ENCODE peak calls at places on chromosomes 11 and 22, in ten cellular contexts. W is fibroblast of the aortic adventitia; S is HepG2; V is fibroblast of mammary gland; U is dorsolateral prefrontal cortex; T is tibial artery; D is effector memory CD4-positive, alpha-beta T cell; G is cardiac fibroblast; R is fibroblast of villous mesenchyme; Y is BJ. M is an unnamed sample.
A peak's percentile ranks its signal among the peaks of the same experiment; 100 is the strongest.

GRCh38 chr11:86955674-86956522 is 703 bp upstream of the FZD4 start:
- DNase-seq in T (peak; percentile 91), V (peak; percentile 58), S (peak; percentile 88), Y (no peak), D (no peak), R (peak; percentile 88), U (peak; percentile 67), G (peak; percentile 87), W (peak; percentile 73), M (peak; percentile 73)

GRCh38 chr11:69101100-69101791 is 52.5 kb downstream of the TPCN2 start:
- DNase-seq in Y (no peak), V (peak; percentile 68), T (peak; percentile 64), R (peak; percentile 70), G (peak; percentile 86), D (peak; percentile 50), S (peak; percentile 37), W (peak; percentile 75), U (peak; percentile 58), M (peak; percentile 56)

GRCh38 chr11:104405277-104405676 is 241.3 kb upstream of the PDGFD start:
- DNase-seq in D (no peak), U (no peak), Y (no peak), S (no peak), G (no peak), T (no peak), V (no peak), R (no peak), W (no peak), M (no peak)

GRCh38 chr11:134612416-134613030 is 200.5 kb upstream of the B3GAT1 start:
- DNase-seq in W (no peak), Y (no peak), V (no peak), U (no peak), T (no peak), D (no peak), R (no peak), S (no peak), G (no peak), M (no peak)

GRCh38 chr11:64533501-64533900 is 57.5 kb upstream of the SLC22A12 start:
- DNase-seq in T (no peak), U (no peak), G (no peak), Y (no peak), V (no peak), R (no peak), D (no peak), S (no peak), W (no peak), M (no peak)

GRCh38 chr22:45398214-45398613 is 15.2 kb downstream of the SMC1B start:
- DNase-seq in W (no peak), S (no peak), U (no peak), V (no peak), T (no peak), G (no peak), Y (no peak), D (no peak), R (no peak), M (no peak)

GRCh38 chr11:94730153-94730552 is 38.0 kb upstream of the AMOTL1 start:
- DNase-seq in U (no peak), S (no peak), Y (no peak), D (no peak), R (no peak), G (no peak), V (no peak), T (no peak), W (no peak), M (no peak)

GRCh38 chr22:17774928-17775675 is 833 bp upstream of the BID start:
- DNase-seq in R (no peak), V (no peak), U (no peak), S (no peak), T (no peak), D (no peak), W (no peak), G (no peak), Y (no peak), M (no peak)

GRCh38 chr11:9596926-9597325 is 23.5 kb downstream of the WEE1 start:
- DNase-seq in U (no peak), T (no peak), D (no peak), G (no peak), W (no peak), V (no peak), R (no peak), S (no peak), Y (no peak), M (no peak)

GRCh38 chr22:32788884-32789624 is 12.5 kb upstream of the TIMP3 start:
- DNase-seq in V (no peak), R (peak; percentile 68), U (no peak), S (peak; percentile 74), D (no peak), W (peak; percentile 91), G (peak; percentile 79), T (no peak), Y (no peak), M (no peak)

GRCh38 chr11:85595285-85595884 is 31.8 kb downstream of the DLG2 start:
- DNase-seq in U (no peak), V (peak; percentile 68), Y (peak; percentile 11), D (no peak), R (peak; percentile 62), T (no peak), G (peak; percentile 71), W (peak; percentile 75), S (peak; percentile 38), M (no peak)

GRCh38 chr11:47961383-47961782 is 19.0 kb upstream of the PTPRJ start:
- DNase-seq in G (no peak), S (no peak), T (no peak), W (no peak), R (no peak), D (no peak), Y (no peak), V (no peak), U (no peak), M (no peak)

GRCh38 chr11:63670738-63671321 is 346 bp downstream of the ATL3 start:
- DNase-seq in T (peak; percentile 57), U (no peak), W (no peak), D (peak; percentile 9), V (no peak), G (peak; percentile 55), S (no peak), R (no peak), Y (no peak), M (peak; percentile 88)

GRCh38 chr11:4565371-4565770 is 16.2 kb upstream of the OR52I2 start:
- DNase-seq in R (no peak), T (no peak), V (no peak), U (no peak), W (no peak), G (no peak), Y (no peak), S (no peak), D (no peak), M (no peak)

GRCh38 chr11:97965849-97966646 is 1054.7 kb upstream of the CNTN5 start:
- DNase-seq in T (no peak), D (no peak), V (peak; percentile 86), Y (peak; percentile 69), W (peak; percentile 97), U (no peak), G (peak; percentile 96), S (no peak), R (peak; percentile 80), M (no peak)

GRCh38 chr11:45028921-45029680 is 78.4 kb upstream of the TP53I11 start:
- DNase-seq in D (no peak), U (no peak), G (no peak), T (no peak), S (no peak), W (no peak), Y (no peak), R (no peak), V (no peak), M (no peak)

GRCh38 chr22:21003782-21004181 is 1.9 kb upstream of the THAP7 start:
- DNase-seq in Y (no peak), S (no peak), G (no peak), W (no peak), R (no peak), V (no peak), T (no peak), D (no peak), U (no peak), M (no peak)

GRCh38 chr11:20669833-20670684 is 673 bp downstream of the NELL1 start:
- DNase-seq in W (no peak), U (peak; percentile 32), R (no peak), D (no peak), Y (no peak), S (no peak), V (no peak), T (no peak), G (no peak), M (no peak)

GRCh38 chr11:77202941-77203900 is 75.2 kb downstream of the MYO7A start:
- DNase-seq in U (no peak), R (no peak), V (no peak), T (no peak), Y (no peak), D (no peak), G (no peak), S (no peak), W (no peak), M (no peak)

GRCh38 chr11:114027941-114028340 is 31.6 kb upstream of the ZBTB16 start:
- DNase-seq in T (no peak), U (no peak), Y (no peak), D (no peak), S (no peak), R (no peak), W (no peak), V (peak; percentile 30), G (peak; percentile 37), M (no peak)

GRCh38 chr11:131987703-131988102 is 617.3 kb downstream of the NTM start:
- DNase-seq in R (no peak), D (no peak), U (no peak), G (no peak), T (no peak), W (no peak), Y (no peak), S (no peak), V (no peak), M (no peak)

GRCh38 chr11:2533642-2534115 is 88.9 kb downstream of the KCNQ1 start:
- DNase-seq in U (no peak), D (no peak), W (peak; percentile 89), S (peak; percentile 85), Y (peak; percentile 50), R (peak; percentile 91), G (peak; percentile 92), V (peak; percentile 80), T (peak; percentile 62), M (peak; percentile 56)
- H3K4me3 ChIP-seq in U (no peak overlapping the region), D (no peak overlapping the region), W (no peak overlapping the region), S (peak overlapping the region; percentile 29), Y (no peak overlapping the region), R (no peak overlapping the region), G (no peak overlapping the region), V (no peak overlapping the region), T (no peak overlapping the region), M (no peak overlapping the region)

GRCh38 chr22:35604671-35605457 is 12.3 kb downstream of the MB start:
- DNase-seq in T (no peak), Y (no peak), V (no peak), S (no peak), G (peak; percentile 31), U (no peak), W (no peak), D (no peak), R (peak; percentile 40), M (no peak)
- H3K4me3 ChIP-seq in T (no peak overlapping the region), Y (no peak overlapping the region), V (no peak overlapping the region), S (no peak overlapping the region), G (no peak overlapping the region), U (no peak overlapping the region), W (no peak overlapping the region), D (no peak overlapping the region), R (no peak overlapping the region), M (no peak overlapping the region)

GRCh38 chr11:74464746-74465145 is 2.6 kb downstream of the KCNE3 start:
- DNase-seq in U (no peak), G (no peak), S (no peak), R (no peak), D (no peak), Y (no peak), T (no peak), V (no peak), W (no peak), M (no peak)
- H3K4me3 ChIP-seq in U (no peak overlapping the region), G (no peak overlapping the region), S (no peak overlapping the region), R (no peak overlapping the region), D (no peak overlapping the region), Y (no peak overlapping the region), T (no peak overlapping the region), V (no peak overlapping the region), W (no peak overlapping the region), M (no peak overlapping the region)

GRCh38 chr22:36816338-36816634 is 549 bp downstream of the PVALB start:
- DNase-seq in D (no peak), W (no peak), S (no peak), Y (no peak), R (no peak), U (no peak), V (no peak), T (no peak), G (no peak), M (no peak)
- H3K4me3 ChIP-seq in D (no peak overlapping the region), W (no peak overlapping the region), S (no peak overlapping the region), Y (no peak overlapping the region), R (no peak overlapping the region), U (peak overlapping the region; percentile 29), V (no peak overlapping the region), T (no peak overlapping the region), G (no peak overlapping the region), M (no peak overlapping the region)

M was measured in lower leg skin.